ENCODE peak calls at places on chromosomes 5 and 9, in four cellular contexts. U is transverse colon, W is HCT116, G is NT2/D1. D is an unnamed sample.

GRCh38 chr9:75930766-75931311 is 40.4 kb downstream of the PCSK5 start:
- DNase-seq in U (no peak), W (no peak), G (no peak), D (no peak)

GRCh38 chr9:128073260-128073886 is 5.3 kb downstream of the SLC25A25 start:
- DNase-seq in U (no peak), W (no peak), G (no peak), D (no peak)

GRCh38 chr5:114678778-114679177 is 316.9 kb downstream of the KCNN2 start:
- DNase-seq in U (no peak), W (no peak), G (no peak), D (no peak)

GRCh38 chr9:101977614-101978210 is 239.3 kb upstream of the GRIN3A start:
- DNase-seq in U (no peak), W (peak; percentile 10), G (no peak), D (no peak)

GRCh38 chr5:138653502-138653901 is 78.3 kb upstream of the HSPA9 start:
- DNase-seq in U (no peak), W (peak; percentile 18), G (no peak), D (no peak)

GRCh38 chr9:124133752-124134151 is 122.2 kb downstream of the LHX2 start:
- DNase-seq in U (peak; percentile 59), W (no peak), G (no peak), D (peak; percentile 43)

GRCh38 chr5:109387408-109387974 is 22.3 kb downstream of the PJA2 start:
- DNase-seq in U (no peak), W (no peak), G (no peak), D (no peak)

GRCh38 chr9:70285246-70285645 is 26.5 kb downstream of the SMC5 start:
- DNase-seq in U (no peak), W (no peak), G (no peak), D (no peak)

GRCh38 chr9:129561594-129562281 is 59.2 kb downstream of the C9orf50 start:
- DNase-seq in U (no peak), W (no peak), G (no peak), D (no peak)

GRCh38 chr5:114018178-114018577 is 343.7 kb upstream of the KCNN2 start:
- DNase-seq in U (no peak), W (no peak), G (peak; percentile 1), D (no peak)

GRCh38 chr5:167050568-167051214 is 1240.8 kb upstream of the WWC1 start:
- DNase-seq in U (no peak), W (no peak), G (no peak), D (no peak)

GRCh38 chr9:93134018-93134739 is at the start of gene NINJ1:
- DNase-seq in U (peak; percentile 79), W (peak; percentile 4), G (no peak), D (peak; percentile 60)

GRCh38 chr5:10364186-10364689 is 10.7 kb downstream of the MARCHF6 start:
- DNase-seq in U (no peak), W (no peak), G (no peak), D (no peak)

GRCh38 chr5:119583684-119584083 is 45.7 kb upstream of the FAM170A start:
- DNase-seq in U (no peak), W (no peak), G (no peak), D (no peak)

GRCh38 chr5:14160116-14160515 is 17.0 kb downstream of the TRIO start:
- DNase-seq in U (no peak), W (no peak), G (no peak), D (no peak)

GRCh38 chr5:150081541-150082283 is 4.6 kb downstream of the CSF1R start:
- DNase-seq in U (peak; percentile 53), W (no peak), G (no peak), D (no peak)

GRCh38 chr9:33137781-33138264 is 29.3 kb downstream of the B4GALT1 start:
- DNase-seq in U (no peak), W (no peak), G (no peak), D (no peak)

GRCh38 chr5:179160584-179160983 is 100.4 kb downstream of the ZNF354C start:
- DNase-seq in U (no peak), W (no peak), G (no peak), D (no peak)

GRCh38 chr5:55847837-55848236 is 3.3 kb upstream of the IL31RA start:
- DNase-seq in U (no peak), W (no peak), G (no peak), D (no peak)

GRCh38 chr9:114301798-114302565 is 20.9 kb upstream of the ORM1 start:
- DNase-seq in U (peak; percentile 3), W (no peak), G (no peak), D (no peak)

GRCh38 chr5:3601929-3602712 is 6.5 kb downstream of the IRX1 start:
- DNase-seq in U (no peak), W (no peak), G (no peak), D (no peak)

GRCh38 chr5:56088967-56089829 is 94.4 kb upstream of the IL6ST start:
- DNase-seq in U (no peak), W (no peak), G (no peak), D (no peak)

GRCh38 chr5:1125030-1125357 is 13.1 kb upstream of the SLC12A7 start:
- DNase-seq in U (no peak), W (no peak), G (no peak), D (no peak)

GRCh38 chr5:111762895-111763294 is 5.9 kb upstream of the NREP start:
- DNase-seq in U (no peak), W (no peak), G (no peak), D (no peak)

GRCh38 chr5:81779125-81779934 is 28.4 kb upstream of the SSBP2 start:
- DNase-seq in U (peak; percentile 70), W (no peak), G (no peak), D (peak; percentile 43)

GRCh38 chr9:82168585-82168984 is 180.0 kb downstream of the SPATA31D1 start:
- DNase-seq in U (no peak), W (no peak), G (no peak), D (no peak)

GRCh38 chr5:151770383-151771258 is 1.1 kb upstream of the G3BP1 start:
- DNase-seq in U (peak; percentile 65), W (no peak), G (no peak), D (peak; percentile 70)

GRCh38 chr9:126591083-126591482 is 22.6 kb upstream of the LMX1B start:
- DNase-seq in U (no peak), W (no peak), G (no peak), D (no peak)

GRCh38 chr5:150227606-150228273 is 37.9 kb downstream of the SLC6A7 start:
- DNase-seq in U (no peak), W (no peak), G (no peak), D (no peak)

GRCh38 chr5:135567661-135568060 is 11.1 kb downstream of the CXCL14 start:
- DNase-seq in U (no peak), W (no peak), G (no peak), D (no peak)

GRCh38 chr9:129183495-129184308 is 5.6 kb upstream of the IER5L start:
- DNase-seq in U (peak; percentile 60), W (no peak), G (no peak), D (no peak)

GRCh38 chr5:153523196-153523595 is 32.7 kb downstream of the GRIA1 start:
- DNase-seq in U (no peak), W (no peak), G (no peak), D (no peak)

GRCh38 chr5:52356311-52356918 is 431.3 kb upstream of the ITGA1 start:
- DNase-seq in U (no peak), W (no peak), G (no peak), D (no peak)

DNA sequence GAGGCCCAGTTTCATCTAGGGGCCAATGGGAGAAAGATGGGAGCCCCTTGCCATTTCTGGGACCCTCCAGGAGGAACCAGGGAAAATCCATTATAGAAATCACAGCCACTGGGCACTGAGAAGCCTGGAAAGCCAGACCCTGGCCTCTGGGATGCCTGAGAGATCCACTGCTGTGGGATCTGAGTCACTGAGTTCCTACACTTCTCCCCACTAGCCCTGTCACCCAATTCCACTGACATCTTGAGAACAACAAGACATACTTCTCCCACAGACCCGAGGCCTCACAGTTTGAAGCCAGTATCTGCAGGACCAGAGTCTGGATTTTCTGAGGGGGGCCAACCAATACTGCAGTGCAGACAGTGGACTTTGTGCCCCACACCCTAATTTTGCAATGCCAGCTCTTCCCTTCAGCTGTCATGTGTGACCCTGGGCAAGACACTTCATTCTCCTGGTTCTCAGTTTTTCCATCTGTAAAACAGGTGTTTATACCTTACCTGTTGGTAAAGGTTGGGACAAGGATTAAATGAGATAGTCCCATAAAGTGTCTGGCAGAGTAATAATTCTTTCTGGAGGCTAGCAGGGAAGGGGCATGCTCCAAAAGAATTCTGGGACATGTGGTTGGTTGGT is 46.5 kb downstream of the CXXC5 start:
- DNase-seq in U (no peak), W (no peak), G (no peak), D (no peak)
- H3K4me1 ChIP-seq in U (peaks cover 33% of the 10 kb centered on the region), W (peaks cover 18% of the 10 kb centered on the region), G (peaks cover 27% of the 10 kb centered on the region), D (peaks cover 16% of the 10 kb centered on the region)

DNA sequence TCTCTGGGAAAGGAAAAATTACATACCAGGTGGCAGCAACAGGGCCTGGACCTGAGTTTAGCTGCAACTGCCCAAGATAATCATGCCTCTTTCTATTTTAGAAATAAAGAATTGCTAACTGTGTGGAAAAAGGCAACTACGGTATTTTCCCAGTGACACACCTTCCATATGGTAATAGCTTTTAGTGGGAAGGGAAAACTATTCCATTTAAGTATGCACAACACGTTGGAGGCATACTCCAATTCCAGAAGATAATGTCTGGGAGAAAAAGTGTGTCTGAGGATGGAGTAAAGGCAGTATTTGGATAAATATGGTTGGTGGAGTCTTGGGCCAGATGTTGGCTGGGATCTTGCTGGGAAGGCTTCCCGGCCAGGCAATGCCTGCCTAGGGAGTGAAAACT is 40.7 kb downstream of the SH3PXD2B start:
- DNase-seq in U (no peak), W (no peak), G (no peak), D (no peak)
- H3K4me1 ChIP-seq in U (peaks cover 33% of the 10 kb centered on the region), W (no peaks in the 10 kb centered on the region), G (peaks cover 14% of the 10 kb centered on the region), D (no peaks in the 10 kb centered on the region)

DNA sequence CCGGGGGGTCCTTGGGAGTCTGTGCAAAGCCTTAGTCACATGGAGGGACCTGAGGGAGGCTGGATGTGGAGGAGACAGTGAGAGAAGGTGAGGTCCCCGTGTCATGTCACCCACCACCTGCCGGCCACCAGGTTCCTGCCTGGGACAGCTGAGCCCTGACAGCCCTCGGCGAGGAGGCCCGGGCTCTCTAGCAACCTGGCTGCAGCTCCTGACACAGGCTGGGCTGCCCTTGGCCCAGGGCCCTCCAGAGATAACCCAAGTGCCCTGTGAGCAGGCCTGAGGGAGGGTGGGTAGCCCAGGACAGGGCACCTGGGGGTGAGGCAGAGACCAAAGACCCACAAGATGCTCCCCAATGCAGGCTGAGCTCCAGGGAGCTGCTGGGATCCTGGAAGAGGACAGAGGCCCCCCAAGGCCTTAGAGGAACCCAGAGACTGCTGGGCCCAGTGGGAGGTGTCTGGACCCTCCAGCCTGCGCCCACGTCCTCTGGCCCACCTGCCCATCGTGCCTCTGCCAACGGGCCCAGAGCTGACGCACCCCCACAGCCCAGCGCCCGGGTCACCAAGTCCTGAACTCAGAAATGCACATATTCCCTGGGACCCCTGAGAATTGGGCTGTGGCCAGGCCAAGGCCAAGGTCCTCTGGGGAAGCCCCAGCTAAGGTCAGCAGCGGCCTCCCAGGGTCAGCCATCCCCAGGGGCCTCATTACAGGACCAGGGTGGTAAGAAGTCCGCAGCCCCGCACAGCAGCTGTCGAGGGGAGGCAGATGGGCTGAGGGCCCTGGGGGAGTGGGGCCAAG is 8.8 kb upstream of the PTGDS start:
- DNase-seq in U (no peak), W (no peak), G (no peak), D (no peak)
- H3K4me1 ChIP-seq in U (no peaks in the 10 kb centered on the region), W (peaks cover 11% of the 10 kb centered on the region), G (peaks cover 32% of the 10 kb centered on the region), D (peaks cover 8% of the 10 kb centered on the region)

GRCh38 chr5:72292411-72292810 is 27.6 kb downstream of the MRPS27 start:
- DNase-seq in U (no peak), W (no peak), G (no peak), D (no peak)

GRCh38 chr5:72294473-72294872 is 25.6 kb downstream of the MRPS27 start:
- DNase-seq in U (no peak), W (no peak), G (no peak), D (no peak)

GRCh38 chr5:72291601-72292000 is 28.4 kb downstream of the MRPS27 start:
- DNase-seq in U (no peak), W (no peak), G (no peak), D (no peak)

GRCh38 chr5:72295539-72295938 is 24.5 kb downstream of the MRPS27 start:
- DNase-seq in U (no peak), W (no peak), G (no peak), D (no peak)

GRCh38 chr5:72293495-72294055 is 26.5 kb downstream of the MRPS27 start:
- DNase-seq in U (no peak), W (no peak), G (no peak), D (no peak)
- H3K4me1 ChIP-seq in U (no peaks in the 10 kb centered on the region), W (no peaks in the 10 kb centered on the region), G (no peaks in the 10 kb centered on the region), D (peaks cover 12% of the 10 kb centered on the region)

D was measured in HAP-1.